ENCODE peak calls at places on chromosome 12, in ten cellular contexts. O, J, I, B, L, W, T, V, F and M are unnamed samples.

GRCh38 chr12:14846878-14847580 is 3.7 kb upstream of the ART4 start:
- DNase-seq in L (no peak), O (no peak), F (no peak), J (no peak), I (no peak), W (no peak), B (no peak), V (no peak), T (no peak), M (no peak)

GRCh38 chr12:123474493-123475255 is 16.7 kb downstream of the SNRNP35 start:
- DNase-seq in W (no peak), V (no peak), T (no peak), O (no peak), F (no peak), L (no peak), I (no peak), B (no peak), J (no peak), M (no peak)

GRCh38 chr12:109797905-109798669 is 35.1 kb downstream of the TRPV4 start:
- DNase-seq in T (peak; percentile 89), J (no peak), V (no peak), F (no peak), W (no peak), L (no peak), I (no peak), B (no peak), O (no peak), M (no peak)

GRCh38 chr12:26298785-26299621 is 103.6 kb downstream of the SSPN start:
- DNase-seq in V (no peak), B (no peak), I (peak; percentile 97), O (no peak), L (no peak), T (no peak), W (no peak), F (no peak), J (no peak), M (no peak)

GRCh38 chr12:6336079-6336858 is 5.6 kb downstream of the TNFRSF1A start:
- DNase-seq in J (peak; percentile 96), F (peak; percentile 90), B (peak; percentile 93), T (peak; percentile 100), O (peak; percentile 96), V (peak; percentile 88), W (peak; percentile 87), L (no peak), I (peak; percentile 93), M (peak; percentile 98)

GRCh38 chr12:65511134-65511912 is 232.8 kb downstream of the MSRB3 start:
- DNase-seq in F (no peak), J (no peak), L (no peak), W (no peak), B (no peak), T (no peak), V (no peak), I (no peak), O (no peak), M (no peak)

GRCh38 chr12:78149459-78149858 is 318.8 kb downstream of the NAV3 start:
- DNase-seq in J (no peak), W (no peak), T (no peak), V (no peak), L (no peak), O (no peak), F (no peak), B (no peak), I (no peak), M (no peak)

GRCh38 chr12:65824314-65824563 is at the start of gene HMGA2:
- DNase-seq in L (no peak), V (no peak), F (no peak), T (no peak), I (peak; percentile 67), O (peak; percentile 78), J (no peak), W (no peak), B (no peak), M (peak; percentile 36)

GRCh38 chr12:34404377-34405285 is 382.3 kb downstream of the ALG10 start:
- DNase-seq in J (peak; percentile 13), O (no peak), F (peak; percentile 15), B (peak; percentile 27), V (peak; percentile 1), W (peak; percentile 7), L (no peak), I (no peak), T (peak; percentile 16), M (no peak)

GRCh38 chr12:34406228-34406995 is 384.1 kb downstream of the ALG10 start:
- DNase-seq in W (no peak), V (peak; percentile 4), L (peak; percentile 2), J (peak; percentile 23), T (peak; percentile 16), I (no peak), F (peak; percentile 16), O (no peak), B (peak; percentile 20), M (no peak)

GRCh38 chr12:34405286-34406227 is 383.3 kb downstream of the ALG10 start:
- DNase-seq in B (peak; percentile 19), V (peak; percentile 1), O (no peak), F (no peak), T (peak; percentile 24), L (no peak), W (peak; percentile 4), J (peak; percentile 36), I (no peak), M (no peak)

GRCh38 chr12:34406996-34407300 is 384.7 kb downstream of the ALG10 start:
- DNase-seq in O (no peak), L (no peak), V (peak; percentile 3), I (no peak), T (no peak), J (peak; percentile 10), B (peak; percentile 31), W (no peak), F (no peak), M (no peak)

GRCh38 chr12:34407813-34408212 is 385.5 kb downstream of the ALG10 start:
- DNase-seq in O (no peak), F (no peak), V (no peak), W (no peak), L (no peak), I (no peak), B (no peak), J (no peak), T (no peak), M (no peak)
- H3K9me3 ChIP-seq in O (no peaks in the 10 kb centered on the region), F (peaks cover 30% of the 10 kb centered on the region), V (no peaks in the 10 kb centered on the region), W (peaks cover 70% of the 10 kb centered on the region), L (peaks cover 78% of the 10 kb centered on the region), I (no peaks in the 10 kb centered on the region), B (peaks cover 50% of the 10 kb centered on the region), J (peaks cover 38% of the 10 kb centered on the region), T (peaks cover 84% of the 10 kb centered on the region), M (peaks cover 44% of the 10 kb centered on the region)

GRCh38 chr12:53980448-53981388 is 4.2 kb upstream of the HOXC10 start:
- DNase-seq in T (no peak), V (no peak), O (no peak), I (no peak), F (no peak), L (no peak), J (peak; percentile 44), B (no peak), W (no peak), M (no peak)

GRCh38 chr12:53981652-53982565 is 3.0 kb upstream of the HOXC10 start:
- DNase-seq in B (no peak), I (no peak), V (no peak), O (no peak), L (no peak), W (no peak), F (no peak), T (peak; percentile 68), J (peak; percentile 62), M (no peak)

GRCh38 chr12:53984901-53985357 is at the start of gene HOXC10:
- DNase-seq in I (peak; percentile 95), V (peak; percentile 93), W (peak; percentile 33), L (peak; percentile 64), T (peak; percentile 97), F (peak; percentile 73), J (peak; percentile 98), B (peak; percentile 89), O (peak; percentile 93), M (peak; percentile 16)

GRCh38 chr12:53983580-53984572 is 1.1 kb upstream of the HOXC10 start:
- DNase-seq in V (no peak), L (no peak), O (no peak), T (peak; percentile 68), I (no peak), F (no peak), W (no peak), B (no peak), J (peak; percentile 69), M (no peak)

DNA sequence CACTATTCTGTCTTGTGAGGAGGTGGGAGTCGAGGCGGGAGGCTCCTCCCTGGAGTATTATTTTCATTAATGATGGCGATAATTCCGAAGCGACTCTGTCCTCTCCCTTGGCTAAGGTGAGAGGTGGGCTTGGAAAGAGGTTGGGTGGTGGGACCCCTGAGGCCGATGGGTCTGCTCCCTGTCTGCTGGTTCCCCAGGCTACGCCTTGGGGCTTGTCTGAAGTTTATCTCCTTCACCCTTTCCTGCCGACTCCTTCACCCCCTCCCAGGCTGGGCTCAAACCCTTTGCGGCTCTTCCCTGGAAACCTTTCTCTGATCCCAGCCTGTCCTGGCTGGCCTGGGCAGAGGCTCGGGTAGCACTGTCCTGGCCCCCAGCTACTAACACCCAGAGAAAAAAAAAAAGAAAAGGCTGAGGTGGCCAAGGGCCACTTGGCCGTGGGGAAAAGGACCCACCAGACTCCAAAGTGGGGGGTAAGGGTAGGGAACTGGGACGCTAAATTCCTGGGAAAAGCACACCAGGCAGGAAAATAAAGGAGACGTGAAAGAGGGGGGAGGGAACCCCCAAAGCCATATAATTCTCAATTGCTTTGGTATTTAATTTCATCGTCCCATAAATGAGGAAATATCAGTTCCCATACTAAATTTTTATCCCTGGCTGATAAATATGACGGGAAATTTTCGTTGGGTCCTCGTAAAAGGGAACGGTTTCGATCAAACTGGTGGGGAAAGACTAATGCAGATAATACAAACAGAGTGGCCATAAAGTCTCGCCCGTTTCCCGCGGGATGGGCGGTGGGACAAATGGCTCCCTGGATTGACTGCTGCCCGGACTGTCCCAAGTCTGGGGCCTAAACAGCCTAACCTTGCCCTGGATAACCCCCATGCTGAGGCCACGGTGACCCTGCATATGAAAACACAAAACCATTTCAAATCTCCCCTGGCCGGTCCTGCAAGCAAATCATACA is 2.0 kb upstream of the HOXC10 start:
- DNase-seq in T (no peak), V (no peak), B (no peak), O (no peak), I (no peak), W (no peak), F (no peak), J (peak; percentile 54), L (no peak), M (no peak)
- TF ChIP-seq CTCF in T (no peak), V (no peak), B (no peak), O (no peak), I (no peak), W (no peak), F (no peak), J (no peak), L (no peak), M (no peak)

GRCh38 chr12:132536102-132536876 is 46.3 kb downstream of the FBRSL1 start:
- DNase-seq in O (no peak), V (no peak), F (no peak), L (no peak), W (no peak), I (no peak), J (no peak), B (no peak), T (no peak), M (no peak)

GRCh38 chr12:132533584-132533958 is 43.6 kb downstream of the FBRSL1 start:
- DNase-seq in B (no peak), J (no peak), F (no peak), V (no peak), W (no peak), O (no peak), T (no peak), I (no peak), L (no peak), M (no peak)

GRCh38 chr12:132535046-132535445 is 45.1 kb downstream of the FBRSL1 start:
- DNase-seq in T (no peak), O (no peak), W (no peak), L (no peak), J (no peak), I (no peak), B (no peak), F (no peak), V (no peak), M (no peak)

GRCh38 chr12:132537049-132537448 is 47.1 kb downstream of the FBRSL1 start:
- DNase-seq in T (no peak), F (no peak), O (no peak), B (no peak), I (no peak), J (no peak), V (no peak), W (no peak), L (no peak), M (no peak)

GRCh38 chr12:132534076-132534475 is 44.1 kb downstream of the FBRSL1 start:
- DNase-seq in B (no peak), T (no peak), J (no peak), I (no peak), F (no peak), O (no peak), L (no peak), W (no peak), V (no peak), M (no peak)
- H3K9me3 ChIP-seq in B (no peaks in the 10 kb centered on the region), T (peaks cover 36% of the 10 kb centered on the region), J (no peaks in the 10 kb centered on the region), I (no peaks in the 10 kb centered on the region), F (no peaks in the 10 kb centered on the region), O (peaks cover 6% of the 10 kb centered on the region), L (no peaks in the 10 kb centered on the region), W (peaks cover 5% of the 10 kb centered on the region), V (no peaks in the 10 kb centered on the region), M (peaks cover 29% of the 10 kb centered on the region)

GRCh38 chr12:29309320-29309902 is 71.6 kb downstream of the ERGIC2 start:
- DNase-seq in O (peak; percentile 10), W (no peak), V (no peak), J (no peak), B (no peak), I (no peak), L (no peak), F (no peak), T (no peak), M (no peak)
- TF ChIP-seq CTCF in O (peak; percentile 46), W (no peak), V (peak; percentile 12), J (peak; percentile 14), B (no peak), I (peak; percentile 57), L (peak; percentile 54), F (no peak), T (peak; percentile 94), M (peak; percentile 57)